ENCODE peak calls at places on chromosomes 11 and 22, in seven cellular contexts. Y, P, O, H, D, K and F are unnamed samples.

GRCh38 chr22:46727813-46728364 is 10.2 kb downstream of the CERK start:
- DNase-seq in D (no peak), P (no peak), H (no peak), O (no peak), Y (no peak), K (no peak), F (no peak)

GRCh38 chr11:33564856-33565453 is 135.7 kb downstream of the C11orf91 start:
- DNase-seq in H (no peak), K (no peak), O (no peak), D (no peak), Y (no peak), P (no peak), F (no peak)

GRCh38 chr11:27497284-27497866 is 9.2 kb downstream of the LIN7C start:
- DNase-seq in K (peak), D (peak), Y (no peak), P (no peak), O (no peak), H (no peak), F (no peak)

GRCh38 chr11:105799728-105800462 is 190.0 kb downstream of the GRIA4 start:
- DNase-seq in Y (no peak), K (no peak), D (no peak), P (no peak), O (no peak), H (no peak), F (no peak)

GRCh38 chr22:34429314-34429713 is 509.0 kb upstream of the LARGE1 start:
- DNase-seq in D (no peak), O (no peak), K (no peak), P (peak), H (no peak), Y (no peak), F (no peak)

GRCh38 chr11:118872403-118872821 is 11.3 kb upstream of the CXCR5 start:
- DNase-seq in K (no peak), Y (no peak), P (no peak), O (no peak), D (no peak), H (no peak), F (no peak)

GRCh38 chr11:32138902-32139301 is 48.0 kb downstream of the RCN1 start:
- DNase-seq in D (no peak), O (no peak), K (no peak), H (no peak), P (no peak), Y (no peak), F (no peak)

GRCh38 chr11:40841231-40841630 is 618.2 kb downstream of the LRRC4C start:
- DNase-seq in K (no peak), H (no peak), O (no peak), Y (no peak), P (no peak), D (no peak), F (no peak)

GRCh38 chr11:104148696-104149095 is 15.3 kb downstream of the PDGFD start:
- DNase-seq in P (no peak), H (no peak), Y (no peak), K (no peak), O (no peak), D (no peak), F (no peak)

GRCh38 chr22:48953103-48953720 is 874.5 kb downstream of the BRD1 start:
- DNase-seq in Y (no peak), O (no peak), P (no peak), H (no peak), K (no peak), D (no peak), F (no peak)

GRCh38 chr11:61735391-61735790 is 17.0 kb upstream of the MYRF start:
- DNase-seq in K (no peak), Y (no peak), D (no peak), O (no peak), P (no peak), H (no peak), F (no peak)

GRCh38 chr22:40397436-40397835 is 27.0 kb downstream of the SGSM3 start:
- DNase-seq in H (no peak), P (no peak), Y (no peak), K (peak), O (no peak), D (no peak), F (no peak)

GRCh38 chr11:62879554-62879953 is 1.1 kb upstream of the SLC3A2 start:
- DNase-seq in D (no peak), H (peak), O (no peak), P (no peak), K (peak), Y (peak), F (peak)

GRCh38 chr11:2885017-2885675 is 429 bp downstream of the CDKN1C start:
- DNase-seq in K (peak), Y (peak), D (no peak), P (no peak), H (no peak), O (no peak), F (no peak)

GRCh38 chr22:38262051-38262795 is 10.6 kb downstream of the TMEM184B start:
- DNase-seq in O (no peak), Y (peak), K (peak), D (peak), H (no peak), P (no peak), F (peak)

GRCh38 chr22:30573594-30574094 is 821 bp downstream of the GAL3ST1 start:
- DNase-seq in O (no peak), D (no peak), P (no peak), H (no peak), K (no peak), Y (no peak), F (peak)

GRCh38 chr11:84247931-84248330 is 961.8 kb upstream of the CCDC90B start:
- DNase-seq in P (no peak), H (no peak), Y (no peak), O (no peak), K (no peak), D (no peak), F (no peak)

GRCh38 chr11:38543311-38543710 is 1945.3 kb upstream of the RAG2 start:
- DNase-seq in O (no peak), K (no peak), Y (no peak), D (no peak), H (no peak), P (no peak), F (no peak)

GRCh38 chr11:62472063-62472884 is 53.4 kb downstream of the SCGB1A1 start:
- DNase-seq in P (no peak), Y (no peak), O (no peak), D (peak), K (no peak), H (no peak), F (no peak)

GRCh38 chr11:92703431-92703830 is 266.0 kb upstream of the MTNR1B start:
- DNase-seq in D (no peak), K (no peak), H (no peak), Y (no peak), P (no peak), O (no peak), F (no peak)

GRCh38 chr22:37199839-37200161 is 11.8 kb upstream of the C1QTNF6 start:
- DNase-seq in O (no peak), H (no peak), K (no peak), P (no peak), Y (no peak), D (no peak), F (no peak)

GRCh38 chr11:76806131-76806530 is 23.0 kb downstream of the TSKU start:
- DNase-seq in Y (no peak), O (no peak), D (no peak), P (no peak), H (no peak), K (no peak), F (no peak)

GRCh38 chr11:34977039-34977906 is 60.9 kb downstream of the PDHX start:
- DNase-seq in K (peak), D (peak), H (no peak), Y (no peak), P (no peak), O (no peak), F (no peak)

GRCh38 chr11:112345166-112345565 is 84.5 kb upstream of the PLET1 start:
- DNase-seq in Y (no peak), H (no peak), P (no peak), D (peak), O (no peak), K (no peak), F (no peak)

GRCh38 chr11:119100246-119100959 is 1.2 kb downstream of the DPAGT1 start:
- DNase-seq in K (peak), D (peak), H (no peak), P (no peak), Y (no peak), O (no peak), F (no peak)

GRCh38 chr11:130904380-130904779 is 11.9 kb downstream of the SNX19 start:
- DNase-seq in Y (no peak), K (no peak), H (no peak), P (no peak), D (peak), O (no peak), F (no peak)

GRCh38 chr11:69546735-69547370 is 65.4 kb downstream of the LINC01488 start:
- DNase-seq in K (no peak), H (no peak), D (no peak), Y (no peak), P (no peak), O (no peak), F (no peak)

GRCh38 chr11:1953489-1954284 is 6.6 kb downstream of the MRPL23 start:
- DNase-seq in O (no peak), K (no peak), D (no peak), Y (no peak), P (no peak), H (no peak), F (peak)

GRCh38 chr22:46066691-46067090 is 83.6 kb upstream of the PPARA start:
- DNase-seq in Y (no peak), D (peak), K (peak), H (no peak), P (peak), O (no peak), F (peak)

GRCh38 chr22:27801197-27801615 is 350 bp downstream of the MN1 start:
- DNase-seq in H (no peak), P (no peak), Y (no peak), O (no peak), D (peak), K (peak), F (no peak)

GRCh38 chr11:45022294-45023064 is 71.8 kb upstream of the TP53I11 start:
- DNase-seq in K (no peak), P (no peak), Y (no peak), D (peak), H (peak), O (no peak), F (peak)